ENCODE peak calls at places on chromosome 14, in nine cellular contexts. E is cardiac fibroblast; L is HAP-1; T is foreskin fibroblast; K is A549; W is NCI-H82; I is T-cell; X is activated naive CD8-positive, alpha-beta T cell treated with anti-CD3 and anti-CD28 coated beads for 36 hours; M is LNCaP clone FGC. Q is an unnamed sample.

GRCh38 chr14:91387135-91387849 is 30.3 kb downstream of the CCDC88C start:
- DNase-seq in L (no peak), T (no peak), K (no peak), M (no peak), W (peak), E (peak), X (no peak), I (no peak), Q (no peak)

GRCh38 chr14:106417224-106418049 is 891.1 kb downstream of the TMEM121 start:
- DNase-seq in E (no peak), K (no peak), I (peak), W (peak), M (peak), T (no peak), X (peak), L (no peak), Q (no peak)

GRCh38 chr14:89171168-89171567 is 245.9 kb downstream of the FOXN3 start:
- DNase-seq in T (peak), K (no peak), X (no peak), W (no peak), E (peak), L (no peak), I (no peak), M (no peak), Q (no peak)

GRCh38 chr14:59474172-59474571 is 9.0 kb upstream of the GPR135 start:
- DNase-seq in M (no peak), W (peak), E (peak), X (no peak), T (no peak), L (no peak), K (no peak), I (no peak), Q (no peak)

GRCh38 chr14:103057028-103057371 is 349 bp downstream of the CDC42BPB start:
- DNase-seq in E (peak), T (peak), K (no peak), L (no peak), M (no peak), I (no peak), X (no peak), W (peak), Q (no peak)

GRCh38 chr14:33081259-33081658 is 142.6 kb downstream of the NPAS3 start:
- DNase-seq in M (no peak), X (no peak), E (no peak), I (no peak), W (no peak), K (no peak), T (no peak), L (no peak), Q (no peak)

GRCh38 chr14:57273236-57273635 is 4.5 kb downstream of the AP5M1 start:
- DNase-seq in L (no peak), T (no peak), M (no peak), I (no peak), W (no peak), K (no peak), E (no peak), X (no peak), Q (no peak)

GRCh38 chr14:76500480-76500879 is 124.5 kb downstream of the ESRRB start:
- DNase-seq in M (no peak), K (no peak), X (no peak), I (no peak), T (peak), L (no peak), E (no peak), W (no peak), Q (no peak)

GRCh38 chr14:22691171-22691570 is 47.0 kb upstream of the OR6J1 start:
- DNase-seq in W (no peak), T (peak), I (no peak), M (no peak), K (no peak), X (no peak), E (peak), L (no peak), Q (no peak)

GRCh38 chr14:81565441-81566290 is 32.0 kb upstream of the SEL1L start:
- DNase-seq in I (no peak), X (no peak), K (peak), L (peak), E (peak), T (peak), W (peak), M (peak), Q (no peak)

GRCh38 chr14:89108608-89109007 is 284.2 kb downstream of the TTC8 start:
- DNase-seq in M (no peak), I (no peak), K (no peak), W (no peak), L (no peak), E (no peak), X (no peak), T (no peak), Q (no peak)

GRCh38 chr14:68685419-68686211 is 107.3 kb downstream of the ZFP36L1 start:
- DNase-seq in E (peak), W (no peak), K (no peak), M (no peak), T (peak), L (no peak), I (peak), X (peak), Q (no peak)